ENCODE peak calls at places on chromosomes 12 and 14, in five cellular contexts. J is H1, G is HepG2, T is WTC11, D is K562. H is an unnamed sample.

GRCh38 chr12:71797506-71797905 is 42.1 kb upstream of the TBC1D15 start:
- DNase-seq in D (no peak), T (no peak), G (no peak), J (no peak), H (no peak)

GRCh38 chr12:58489394-58489793 is 430.9 kb downstream of the LRIG3 start:
- DNase-seq in G (no peak), T (no peak), D (no peak), J (no peak), H (no peak)

GRCh38 chr12:6964605-6965025 is 5.8 kb downstream of the PHB2 start:
- DNase-seq in D (no peak), J (no peak), T (no peak), G (no peak), H (no peak)

GRCh38 chr12:88591343-88591742 is 11.1 kb upstream of the KITLG start:
- DNase-seq in G (no peak), T (no peak), J (no peak), D (no peak), H (no peak)

GRCh38 chr14:96415559-96415958 is 23.6 kb downstream of the AK7 start:
- DNase-seq in D (no peak), J (no peak), T (no peak), G (no peak), H (no peak)

GRCh38 chr14:72738181-72738611 is 155.7 kb downstream of the DPF3 start:
- DNase-seq in J (no peak), T (no peak), G (no peak), D (no peak), H (no peak)

GRCh38 chr14:53523226-53523625 is 370.1 kb upstream of the DDHD1 start:
- DNase-seq in J (no peak), T (no peak), D (no peak), G (peak), H (no peak)

GRCh38 chr14:66046035-66046434 is 440.1 kb upstream of the CCDC196 start:
- DNase-seq in J (no peak), G (no peak), T (no peak), D (no peak), H (no peak)

GRCh38 chr14:65098586-65098985 is 3.7 kb downstream of the MAX start:
- DNase-seq in T (no peak), G (no peak), D (no peak), J (no peak), H (no peak)

GRCh38 chr12:104219361-104219892 is 3.8 kb downstream of the TXNRD1 start:
- DNase-seq in J (no peak), G (peak), T (no peak), D (no peak), H (no peak)

GRCh38 chr14:53848851-53849250 is 107.8 kb downstream of the BMP4 start:
- DNase-seq in G (no peak), D (no peak), J (no peak), T (no peak), H (no peak)

GRCh38 chr12:15688838-15689237 is 100.3 kb downstream of the EPS8 start:
- DNase-seq in G (no peak), T (peak), D (no peak), J (no peak), H (peak)

GRCh38 chr12:65952737-65953209 is 128.5 kb downstream of the HMGA2 start:
- DNase-seq in D (no peak), T (no peak), J (no peak), G (peak), H (no peak)

GRCh38 chr12:116955382-116956021 is 44.8 kb downstream of the FBXW8 start:
- DNase-seq in G (peak), J (no peak), D (peak), T (no peak), H (peak)

GRCh38 chr14:104473649-104474574 is 105.7 kb upstream of the C14orf180 start:
- DNase-seq in D (no peak), G (no peak), T (no peak), J (no peak), H (peak)

GRCh38 chr12:107545737-107546363 is 139.7 kb upstream of the PWP1 start:
- DNase-seq in T (no peak), G (no peak), D (no peak), J (no peak), H (no peak)

GRCh38 chr12:28611501-28611900 is 421.2 kb downstream of the CCDC91 start:
- DNase-seq in D (no peak), G (no peak), J (no peak), T (no peak), H (no peak)

GRCh38 chr14:26859483-26859882 is 261.6 kb upstream of the NOVA1 start:
- DNase-seq in J (no peak), D (no peak), G (no peak), T (no peak), H (no peak)

GRCh38 chr12:12010277-12011031 is 60.3 kb upstream of the BCL2L14 start:
- DNase-seq in J (no peak), G (no peak), D (no peak), T (no peak), H (no peak)

GRCh38 chr12:78562358-78563205 is 302.0 kb upstream of the SYT1 start:
- DNase-seq in J (no peak), T (no peak), D (no peak), G (peak), H (peak)

GRCh38 chr14:32525591-32525990 is 196.5 kb downstream of the AKAP6 start:
- DNase-seq in D (no peak), J (no peak), G (no peak), T (no peak), H (no peak)

GRCh38 chr12:30622509-30622908 is 73.2 kb downstream of the IPO8 start:
- DNase-seq in T (no peak), G (no peak), J (no peak), D (no peak), H (no peak)

GRCh38 chr14:69990319-69990718 is 111.1 kb downstream of the SMOC1 start:
- DNase-seq in T (no peak), D (no peak), G (no peak), J (no peak), H (no peak)

GRCh38 chr14:87407344-87407743 is 585.6 kb downstream of the GALC start:
- DNase-seq in T (no peak), G (no peak), J (no peak), D (no peak), H (no peak)

GRCh38 chr12:112199136-112199535 is 73.8 kb downstream of the TRAFD1 start:
- DNase-seq in G (no peak), D (no peak), T (no peak), J (no peak), H (no peak)

GRCh38 chr12:6092784-6093722 is 31.4 kb downstream of the VWF start:
- DNase-seq in T (no peak), J (no peak), D (no peak), G (no peak), H (no peak)

GRCh38 chr14:100486025-100486828 is 101.0 kb downstream of the BEGAIN start:
- DNase-seq in D (peak), T (peak), G (peak), J (peak), H (peak)

GRCh38 chr14:95156153-95156764 is 1.1 kb downstream of the DICER1 start:
- DNase-seq in G (no peak), J (no peak), D (no peak), T (no peak), H (no peak)

GRCh38 chr12:123142948-123143752 is 7.7 kb downstream of the PITPNM2 start:
- DNase-seq in G (peak), D (peak), T (no peak), J (no peak), H (peak)

GRCh38 chr14:64758025-64758521 is 53.8 kb downstream of the PLEKHG3 start:
- DNase-seq in J (no peak), G (no peak), D (no peak), T (no peak), H (peak)

GRCh38 chr14:37150414-37150813 is 22.0 kb downstream of the SLC25A21 start:
- DNase-seq in D (no peak), J (no peak), G (peak), T (no peak), H (peak)

GRCh38 chr12:80709811-80710726 is 2.6 kb downstream of the MYF6 start:
- DNase-seq in J (no peak), D (no peak), T (peak), G (peak), H (peak)

DNA sequence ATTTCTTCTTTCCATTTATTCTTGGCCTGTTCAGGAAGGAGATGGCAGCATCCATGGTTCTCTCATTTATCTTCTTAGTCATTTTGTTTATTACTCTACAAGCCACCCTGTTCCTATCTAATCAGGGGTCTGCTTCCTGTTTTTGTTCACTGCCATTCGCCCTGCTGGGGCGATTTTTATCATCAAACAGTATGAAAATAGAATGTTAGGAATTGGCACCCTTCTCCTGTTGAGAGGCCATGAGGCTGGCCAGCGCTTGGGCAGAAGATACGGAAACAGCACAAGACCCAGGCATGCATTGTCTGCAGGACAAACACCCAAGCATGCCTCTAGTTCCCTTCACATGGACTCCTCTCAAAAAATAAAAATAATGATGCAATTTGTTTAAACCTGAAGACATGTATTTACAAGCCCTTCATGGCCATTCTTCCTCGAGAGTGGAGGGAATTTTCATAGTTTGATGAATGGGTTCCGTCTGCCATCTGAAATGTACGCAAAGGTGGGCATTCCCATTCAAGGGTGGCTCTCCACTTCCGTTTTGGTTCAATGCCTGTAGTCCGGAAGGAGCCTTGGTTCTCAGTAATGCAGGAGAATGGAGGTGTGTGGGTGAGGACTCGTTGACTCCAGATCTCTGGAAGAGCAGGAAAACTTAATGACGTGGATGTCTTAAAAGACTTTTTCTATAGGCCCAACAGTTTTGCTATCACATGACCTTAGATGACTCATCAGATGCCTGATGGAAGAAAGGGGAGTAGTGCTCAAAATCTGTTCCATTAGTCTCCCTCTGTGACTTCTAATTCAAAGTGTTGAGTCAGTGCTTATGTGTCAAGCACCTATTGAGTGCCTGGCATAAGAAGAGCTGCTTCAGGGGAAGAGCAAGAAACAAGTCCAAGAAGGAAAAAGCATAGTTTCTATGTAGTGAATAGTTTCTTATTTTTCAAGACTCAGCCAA is 252.4 kb upstream of the TBX3 start:
- DNase-seq in D (no peak), G (no peak), J (no peak), T (no peak), H (no peak)
- TF ChIP-seq CREB1 in D (no peak), G (no peak), J (no peak), T (no peak), H (no peak)

GRCh38 chr12:52442600-52443061 is 8.5 kb upstream of the KRT75 start:
- DNase-seq in D (no peak), T (peak), G (no peak), J (peak), H (peak)
- TF ChIP-seq CREB1 in D (no peak), T (no peak), G (no peak), J (no peak), H (no peak)

GRCh38 chr14:33932033-33932432 is 18.8 kb downstream of the EGLN3 start:
- DNase-seq in T (no peak), G (no peak), J (no peak), D (no peak), H (no peak)

GRCh38 chr14:33928895-33929294 is 22.0 kb downstream of the EGLN3 start:
- DNase-seq in D (no peak), T (no peak), G (no peak), J (no peak), H (no peak)

GRCh38 chr14:33932526-33933292 is 18.2 kb downstream of the EGLN3 start:
- DNase-seq in D (no peak), J (no peak), G (no peak), T (no peak), H (no peak)

GRCh38 chr14:33931439-33931838 is 19.4 kb downstream of the EGLN3 start:
- DNase-seq in J (no peak), G (no peak), D (no peak), T (no peak), H (no peak)

DNA sequence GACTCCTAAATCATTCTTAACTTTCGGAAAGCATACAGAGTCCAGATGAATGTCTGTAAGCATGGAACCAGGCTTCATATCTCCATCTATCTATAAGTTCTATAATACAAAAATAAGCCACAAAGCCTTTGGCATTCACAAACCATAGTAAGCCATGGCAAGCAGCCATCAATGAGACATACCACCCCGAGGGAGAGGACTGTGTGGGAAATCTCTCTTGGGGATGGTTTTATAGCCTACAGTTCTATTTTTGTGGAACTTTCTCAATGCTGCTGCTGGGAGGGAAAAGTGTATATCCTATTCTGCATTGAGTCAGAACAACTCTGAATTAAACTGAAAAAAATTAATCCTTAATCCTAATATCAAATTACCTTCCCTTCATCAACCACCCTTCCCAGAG is 20.4 kb downstream of the EGLN3 start:
- DNase-seq in J (no peak), D (no peak), T (no peak), G (no peak), H (no peak)
- TF ChIP-seq CREB1 in J (no peak), D (no peak), T (no peak), G (no peak), H (no peak)

DNA sequence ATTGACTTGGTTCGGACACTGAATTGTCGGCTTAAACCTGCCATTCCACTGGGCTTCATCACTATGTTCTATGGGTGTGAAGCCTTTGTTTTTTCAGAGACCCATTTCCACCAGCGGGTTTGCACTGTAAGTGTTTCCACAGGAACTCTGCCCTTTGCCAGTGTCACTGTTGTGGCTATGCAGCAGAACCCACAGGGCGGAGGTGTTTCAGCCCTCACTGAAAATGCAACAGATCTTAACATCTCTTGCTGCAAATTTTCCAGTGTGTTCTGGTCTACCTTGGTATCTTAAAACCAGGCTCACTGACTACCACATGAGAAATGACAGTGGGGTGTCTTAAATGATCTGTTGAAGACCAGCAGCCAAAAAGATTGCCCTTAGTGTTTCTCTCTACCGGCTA is 21.1 kb downstream of the PRKCH start:
- DNase-seq in G (no peak), J (no peak), T (no peak), D (no peak), H (no peak)
- TF ChIP-seq CREB1 in G (no peak), J (no peak), T (no peak), D (no peak), H (no peak)

H was measured in GM23338.